ENCODE peak calls at places on chromosomes 16 and 17, in nine cellular contexts. One of them, this sample, is unnamed. For H3K4me1, the result is how much of the 10 kb centered on the place peaks cover.

GRCh38 chr16:27650073-27650701 is 100.2 kb downstream of the KATNIP start:
- DNase-seq in stomach: no peak
- DNase-seq in effector memory CD4-positive, alpha-beta T cell: no peak
- DNase-seq in mesenchymal stem cell: no peak
- DNase-seq in body of pancreas: no peak
- DNase-seq in foreskin keratinocyte: peak
- DNase-seq in heart right ventricle: no peak
- DNase-seq in psoas muscle: no peak
- DNase-seq in OCI-LY7: no peak
- DNase-seq in this sample: no peak

GRCh38 chr17:64378890-64379354 is 11.7 kb downstream of the PECAM1 start:
- DNase-seq in stomach: peak
- DNase-seq in OCI-LY7: no peak
- DNase-seq in foreskin keratinocyte: no peak
- DNase-seq in body of pancreas: no peak
- DNase-seq in psoas muscle: no peak
- DNase-seq in mesenchymal stem cell: no peak
- DNase-seq in effector memory CD4-positive, alpha-beta T cell: no peak
- DNase-seq in heart right ventricle: no peak
- DNase-seq in this sample: peak

GRCh38 chr17:40600486-40601046 is 35.3 kb upstream of the CCR7 start:
- DNase-seq in effector memory CD4-positive, alpha-beta T cell: no peak
- DNase-seq in psoas muscle: no peak
- DNase-seq in foreskin keratinocyte: no peak
- DNase-seq in stomach: no peak
- DNase-seq in OCI-LY7: no peak
- DNase-seq in mesenchymal stem cell: no peak
- DNase-seq in body of pancreas: no peak
- DNase-seq in heart right ventricle: no peak
- DNase-seq in this sample: no peak

GRCh38 chr16:81319221-81319912 is 4.6 kb downstream of the GAN start:
- DNase-seq in heart right ventricle: no peak
- DNase-seq in foreskin keratinocyte: peak
- DNase-seq in body of pancreas: no peak
- DNase-seq in effector memory CD4-positive, alpha-beta T cell: no peak
- DNase-seq in OCI-LY7: no peak
- DNase-seq in psoas muscle: no peak
- DNase-seq in stomach: no peak
- DNase-seq in mesenchymal stem cell: peak
- DNase-seq in this sample: no peak

GRCh38 chr17:3772764-3773163 is 28.2 kb downstream of the ITGAE start:
- DNase-seq in body of pancreas: no peak
- DNase-seq in OCI-LY7: no peak
- DNase-seq in foreskin keratinocyte: no peak
- DNase-seq in effector memory CD4-positive, alpha-beta T cell: no peak
- DNase-seq in stomach: no peak
- DNase-seq in heart right ventricle: no peak
- DNase-seq in psoas muscle: no peak
- DNase-seq in mesenchymal stem cell: no peak
- DNase-seq in this sample: no peak

GRCh38 chr17:29650407-29650806 is 27.7 kb upstream of the CORO6 start:
- DNase-seq in stomach: no peak
- DNase-seq in OCI-LY7: no peak
- DNase-seq in body of pancreas: no peak
- DNase-seq in foreskin keratinocyte: no peak
- DNase-seq in effector memory CD4-positive, alpha-beta T cell: no peak
- DNase-seq in mesenchymal stem cell: no peak
- DNase-seq in psoas muscle: no peak
- DNase-seq in heart right ventricle: no peak
- DNase-seq in this sample: no peak

GRCh38 chr17:11461993-11462548 is 136.2 kb upstream of the DNAH9 start:
- DNase-seq in stomach: no peak
- DNase-seq in psoas muscle: no peak
- DNase-seq in heart right ventricle: no peak
- DNase-seq in mesenchymal stem cell: no peak
- DNase-seq in OCI-LY7: no peak
- DNase-seq in effector memory CD4-positive, alpha-beta T cell: no peak
- DNase-seq in foreskin keratinocyte: no peak
- DNase-seq in body of pancreas: no peak
- DNase-seq in this sample: no peak

GRCh38 chr16:87499189-87499486 is 6.3 kb upstream of the ZCCHC14 start:
- DNase-seq in stomach: no peak
- DNase-seq in body of pancreas: no peak
- DNase-seq in mesenchymal stem cell: peak
- DNase-seq in heart right ventricle: no peak
- DNase-seq in OCI-LY7: no peak
- DNase-seq in psoas muscle: no peak
- DNase-seq in effector memory CD4-positive, alpha-beta T cell: no peak
- DNase-seq in foreskin keratinocyte: peak
- DNase-seq in this sample: no peak

GRCh38 chr16:46428108-46429061 is 192.8 kb downstream of the SHCBP1 start:
- DNase-seq in heart right ventricle: peak
- DNase-seq in psoas muscle: no peak
- DNase-seq in mesenchymal stem cell: no peak
- DNase-seq in body of pancreas: peak
- DNase-seq in OCI-LY7: no peak
- DNase-seq in effector memory CD4-positive, alpha-beta T cell: no peak
- DNase-seq in foreskin keratinocyte: no peak
- DNase-seq in stomach: no peak
- DNase-seq in this sample: no peak

GRCh38 chr16:19284207-19284606 is 1.3 kb upstream of the CLEC19A start:
- DNase-seq in heart right ventricle: no peak
- DNase-seq in body of pancreas: peak
- DNase-seq in effector memory CD4-positive, alpha-beta T cell: no peak
- DNase-seq in foreskin keratinocyte: peak
- DNase-seq in OCI-LY7: no peak
- DNase-seq in stomach: peak
- DNase-seq in psoas muscle: no peak
- DNase-seq in mesenchymal stem cell: no peak
- DNase-seq in this sample: peak

GRCh38 chr17:51745993-51746392 is 412.5 kb downstream of the CA10 start:
- DNase-seq in foreskin keratinocyte: peak
- DNase-seq in stomach: no peak
- DNase-seq in effector memory CD4-positive, alpha-beta T cell: no peak
- DNase-seq in body of pancreas: no peak
- DNase-seq in mesenchymal stem cell: no peak
- DNase-seq in heart right ventricle: no peak
- DNase-seq in psoas muscle: no peak
- DNase-seq in OCI-LY7: no peak
- DNase-seq in this sample: no peak

GRCh38 chr17:32772453-32773025 is 104.4 kb downstream of the MYO1D start:
- DNase-seq in effector memory CD4-positive, alpha-beta T cell: no peak
- DNase-seq in foreskin keratinocyte: no peak
- DNase-seq in OCI-LY7: no peak
- DNase-seq in psoas muscle: no peak
- DNase-seq in stomach: no peak
- DNase-seq in heart right ventricle: no peak
- DNase-seq in mesenchymal stem cell: no peak
- DNase-seq in body of pancreas: no peak
- DNase-seq in this sample: no peak

GRCh38 chr17:62641101-62641500 is 13.6 kb downstream of the MRC2 start:
- DNase-seq in psoas muscle: no peak
- DNase-seq in foreskin keratinocyte: no peak
- DNase-seq in stomach: no peak
- DNase-seq in OCI-LY7: no peak
- DNase-seq in effector memory CD4-positive, alpha-beta T cell: no peak
- DNase-seq in heart right ventricle: no peak
- DNase-seq in body of pancreas: no peak
- DNase-seq in mesenchymal stem cell: no peak
- DNase-seq in this sample: peak

GRCh38 chr16:86883583-86884188 is 305.3 kb downstream of the FOXL1 start:
- DNase-seq in heart right ventricle: no peak
- DNase-seq in OCI-LY7: no peak
- DNase-seq in stomach: no peak
- DNase-seq in effector memory CD4-positive, alpha-beta T cell: no peak
- DNase-seq in body of pancreas: no peak
- DNase-seq in mesenchymal stem cell: no peak
- DNase-seq in psoas muscle: no peak
- DNase-seq in foreskin keratinocyte: no peak
- DNase-seq in this sample: peak

GRCh38 chr17:78126895-78127239 is 1.7 kb downstream of the TMC6 start:
- DNase-seq in psoas muscle: no peak
- DNase-seq in foreskin keratinocyte: no peak
- DNase-seq in mesenchymal stem cell: no peak
- DNase-seq in heart right ventricle: no peak
- DNase-seq in effector memory CD4-positive, alpha-beta T cell: no peak
- DNase-seq in OCI-LY7: no peak
- DNase-seq in body of pancreas: no peak
- DNase-seq in stomach: no peak
- DNase-seq in this sample: no peak

GRCh38 chr17:78128616-78129384 is at the start of gene TMC6:
- DNase-seq in mesenchymal stem cell: peak
- DNase-seq in body of pancreas: peak
- DNase-seq in foreskin keratinocyte: peak
- DNase-seq in heart right ventricle: peak
- DNase-seq in effector memory CD4-positive, alpha-beta T cell: peak
- DNase-seq in stomach: peak
- DNase-seq in OCI-LY7: peak
- DNase-seq in psoas muscle: peak
- DNase-seq in this sample: peak

GRCh38 chr17:78127888-78128615 is 503 bp downstream of the TMC6 start:
- DNase-seq in psoas muscle: no peak
- DNase-seq in mesenchymal stem cell: peak
- DNase-seq in body of pancreas: peak
- DNase-seq in foreskin keratinocyte: no peak
- DNase-seq in OCI-LY7: peak
- DNase-seq in heart right ventricle: peak
- DNase-seq in effector memory CD4-positive, alpha-beta T cell: no peak
- DNase-seq in stomach: peak
- DNase-seq in this sample: peak

GRCh38 chr17:78125976-78126894 is 2.3 kb downstream of the TMC6 start:
- DNase-seq in stomach: no peak
- DNase-seq in OCI-LY7: peak
- DNase-seq in body of pancreas: no peak
- DNase-seq in heart right ventricle: peak
- DNase-seq in psoas muscle: peak
- DNase-seq in effector memory CD4-positive, alpha-beta T cell: no peak
- DNase-seq in mesenchymal stem cell: no peak
- DNase-seq in foreskin keratinocyte: no peak
- DNase-seq in this sample: no peak

GRCh38 chr17:78127240-78127887 is 1.2 kb downstream of the TMC6 start:
- DNase-seq in psoas muscle: peak
- DNase-seq in heart right ventricle: peak
- DNase-seq in stomach: peak
- DNase-seq in mesenchymal stem cell: peak
- DNase-seq in effector memory CD4-positive, alpha-beta T cell: peak
- DNase-seq in body of pancreas: peak
- DNase-seq in OCI-LY7: peak
- DNase-seq in foreskin keratinocyte: no peak
- DNase-seq in this sample: peak
- H3K4me1 ChIP-seq in psoas muscle: under half
- H3K4me1 ChIP-seq in heart right ventricle: under half
- H3K4me1 ChIP-seq in stomach: half or more
- H3K4me1 ChIP-seq in mesenchymal stem cell: half or more
- H3K4me1 ChIP-seq in effector memory CD4-positive, alpha-beta T cell: half or more
- H3K4me1 ChIP-seq in body of pancreas: under half
- H3K4me1 ChIP-seq in OCI-LY7: half or more
- H3K4me1 ChIP-seq in foreskin keratinocyte: under half
- H3K4me1 ChIP-seq in this sample: half or more

GRCh38 chr17:27339198-27339835 is 45.4 kb downstream of the WSB1 start:
- DNase-seq in mesenchymal stem cell: no peak
- DNase-seq in OCI-LY7: no peak
- DNase-seq in effector memory CD4-positive, alpha-beta T cell: no peak
- DNase-seq in foreskin keratinocyte: no peak
- DNase-seq in heart right ventricle: no peak
- DNase-seq in psoas muscle: no peak
- DNase-seq in stomach: no peak
- DNase-seq in body of pancreas: no peak
- DNase-seq in this sample: no peak

GRCh38 chr17:27340575-27340974 is 46.7 kb downstream of the WSB1 start:
- DNase-seq in OCI-LY7: no peak
- DNase-seq in mesenchymal stem cell: no peak
- DNase-seq in heart right ventricle: no peak
- DNase-seq in foreskin keratinocyte: no peak
- DNase-seq in body of pancreas: no peak
- DNase-seq in effector memory CD4-positive, alpha-beta T cell: no peak
- DNase-seq in psoas muscle: no peak
- DNase-seq in stomach: no peak
- DNase-seq in this sample: no peak

GRCh38 chr17:27339836-27340550 is 46.1 kb downstream of the WSB1 start:
- DNase-seq in foreskin keratinocyte: no peak
- DNase-seq in heart right ventricle: no peak
- DNase-seq in effector memory CD4-positive, alpha-beta T cell: no peak
- DNase-seq in stomach: no peak
- DNase-seq in psoas muscle: no peak
- DNase-seq in mesenchymal stem cell: no peak
- DNase-seq in OCI-LY7: no peak
- DNase-seq in body of pancreas: no peak
- DNase-seq in this sample: no peak

GRCh38 chr17:27342059-27342458 is 48.1 kb downstream of the WSB1 start:
- DNase-seq in stomach: no peak
- DNase-seq in psoas muscle: no peak
- DNase-seq in effector memory CD4-positive, alpha-beta T cell: no peak
- DNase-seq in mesenchymal stem cell: no peak
- DNase-seq in foreskin keratinocyte: no peak
- DNase-seq in body of pancreas: no peak
- DNase-seq in heart right ventricle: no peak
- DNase-seq in OCI-LY7: no peak
- DNase-seq in this sample: no peak

GRCh38 chr17:27340990-27341595 is 47.2 kb downstream of the WSB1 start:
- DNase-seq in foreskin keratinocyte: no peak
- DNase-seq in mesenchymal stem cell: no peak
- DNase-seq in effector memory CD4-positive, alpha-beta T cell: no peak
- DNase-seq in OCI-LY7: no peak
- DNase-seq in body of pancreas: no peak
- DNase-seq in stomach: no peak
- DNase-seq in heart right ventricle: no peak
- DNase-seq in psoas muscle: no peak
- DNase-seq in this sample: no peak
- H3K4me1 ChIP-seq in foreskin keratinocyte: under half
- H3K4me1 ChIP-seq in mesenchymal stem cell: under half
- H3K4me1 ChIP-seq in effector memory CD4-positive, alpha-beta T cell: under half
- H3K4me1 ChIP-seq in OCI-LY7: under half
- H3K4me1 ChIP-seq in body of pancreas: under half
- H3K4me1 ChIP-seq in stomach: under half
- H3K4me1 ChIP-seq in heart right ventricle: under half
- H3K4me1 ChIP-seq in psoas muscle: under half
- H3K4me1 ChIP-seq in this sample: under half

DNA sequence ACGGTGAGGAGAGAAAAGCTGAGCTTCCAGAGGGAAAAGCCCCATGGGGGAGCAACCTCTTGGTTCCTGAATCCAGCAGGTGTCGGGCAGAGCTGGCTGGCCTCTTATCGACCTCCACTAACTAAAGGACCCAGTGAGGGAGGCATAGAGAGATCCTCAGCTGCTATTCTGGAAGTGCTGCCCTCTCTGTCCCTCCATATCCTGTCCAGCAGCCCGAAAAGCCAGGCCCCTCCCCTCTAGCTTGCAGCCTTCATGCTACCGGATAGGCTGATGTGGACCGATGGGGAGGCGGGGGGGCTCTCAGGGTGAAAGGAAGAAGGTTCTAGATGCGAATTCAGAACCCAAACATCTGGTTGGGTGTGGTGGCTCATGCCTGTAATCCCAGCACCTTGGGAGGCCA is 24.9 kb downstream of the MXRA7 start:
- DNase-seq in stomach: no peak
- DNase-seq in effector memory CD4-positive, alpha-beta T cell: no peak
- DNase-seq in psoas muscle: no peak
- DNase-seq in OCI-LY7: no peak
- DNase-seq in mesenchymal stem cell: no peak
- DNase-seq in heart right ventricle: peak
- DNase-seq in foreskin keratinocyte: no peak
- DNase-seq in body of pancreas: no peak
- DNase-seq in this sample: no peak
- H3K4me1 ChIP-seq in stomach: under half
- H3K4me1 ChIP-seq in effector memory CD4-positive, alpha-beta T cell: under half
- H3K4me1 ChIP-seq in psoas muscle: under half
- H3K4me1 ChIP-seq in OCI-LY7: under half
- H3K4me1 ChIP-seq in mesenchymal stem cell: half or more
- H3K4me1 ChIP-seq in heart right ventricle: half or more
- H3K4me1 ChIP-seq in foreskin keratinocyte: under half
- H3K4me1 ChIP-seq in body of pancreas: under half
- H3K4me1 ChIP-seq in this sample: under half

GRCh38 chr16:57628008-57628781 is at the start of gene ADGRG1:
- DNase-seq in mesenchymal stem cell: peak
- DNase-seq in stomach: peak
- DNase-seq in effector memory CD4-positive, alpha-beta T cell: no peak
- DNase-seq in heart right ventricle: peak
- DNase-seq in psoas muscle: peak
- DNase-seq in OCI-LY7: no peak
- DNase-seq in foreskin keratinocyte: peak
- DNase-seq in body of pancreas: peak
- DNase-seq in this sample: no peak
- H3K4me1 ChIP-seq in mesenchymal stem cell: half or more
- H3K4me1 ChIP-seq in stomach: half or more
- H3K4me1 ChIP-seq in effector memory CD4-positive, alpha-beta T cell: under half
- H3K4me1 ChIP-seq in heart right ventricle: under half
- H3K4me1 ChIP-seq in psoas muscle: under half
- H3K4me1 ChIP-seq in OCI-LY7: under half
- H3K4me1 ChIP-seq in foreskin keratinocyte: under half
- H3K4me1 ChIP-seq in body of pancreas: half or more
- H3K4me1 ChIP-seq in this sample: under half